ENCODE peak calls at places on chromosomes 16 and 17, in ten cellular contexts. One of them, this sample, is unnamed.

GRCh38 chr16:66416136-66416535 is 11.0 kb upstream of the BEAN1 start:
- DNase-seq in ascending aorta: no peak
- DNase-seq in AG04449: no peak
- DNase-seq in AG10803: peak; percentile 12
- DNase-seq in astrocyte of the spinal cord: no peak
- DNase-seq in iPS DF 6.9: no peak
- DNase-seq in RWPE2: no peak
- DNase-seq in PC-9: peak; percentile 44
- DNase-seq in hepatocyte: no peak
- DNase-seq in thoracic aorta: no peak
- DNase-seq in this sample: no peak

GRCh38 chr16:3012246-3012645 is 477 bp upstream of the CLDN9 start:
- DNase-seq in ascending aorta: no peak
- DNase-seq in AG04449: no peak
- DNase-seq in AG10803: no peak
- DNase-seq in astrocyte of the spinal cord: no peak
- DNase-seq in iPS DF 6.9: no peak
- DNase-seq in RWPE2: no peak
- DNase-seq in PC-9: no peak
- DNase-seq in hepatocyte: peak; percentile 61
- DNase-seq in thoracic aorta: no peak
- DNase-seq in this sample: no peak

GRCh38 chr17:29622337-29623282 is at the start of gene CORO6:
- DNase-seq in ascending aorta: no peak
- DNase-seq in AG04449: no peak
- DNase-seq in AG10803: peak; percentile 38
- DNase-seq in astrocyte of the spinal cord: peak; percentile 32
- DNase-seq in iPS DF 6.9: no peak
- DNase-seq in RWPE2: no peak
- DNase-seq in PC-9: no peak
- DNase-seq in hepatocyte: peak; percentile 78
- DNase-seq in thoracic aorta: no peak
- DNase-seq in this sample: no peak

GRCh38 chr16:12157510-12158093 is 181.1 kb downstream of the SNX29 start:
- DNase-seq in ascending aorta: no peak
- DNase-seq in AG04449: peak; percentile 44
- DNase-seq in AG10803: peak; percentile 82
- DNase-seq in astrocyte of the spinal cord: peak; percentile 42
- DNase-seq in iPS DF 6.9: no peak
- DNase-seq in RWPE2: no peak
- DNase-seq in PC-9: peak; percentile 50
- DNase-seq in hepatocyte: no peak
- DNase-seq in thoracic aorta: no peak
- DNase-seq in this sample: no peak

GRCh38 chr17:79800325-79801155 is 3.7 kb upstream of the CBX8 start:
- DNase-seq in ascending aorta: no peak
- DNase-seq in AG04449: no peak
- DNase-seq in AG10803: peak; percentile 48
- DNase-seq in astrocyte of the spinal cord: peak; percentile 69
- DNase-seq in iPS DF 6.9: no peak
- DNase-seq in RWPE2: no peak
- DNase-seq in PC-9: peak; percentile 43
- DNase-seq in hepatocyte: peak; percentile 76
- DNase-seq in thoracic aorta: no peak
- DNase-seq in this sample: no peak

GRCh38 chr16:23578096-23578830 is 17.9 kb downstream of the NDUFAB1 start:
- DNase-seq in ascending aorta: no peak
- DNase-seq in AG04449: no peak
- DNase-seq in AG10803: peak; percentile 30
- DNase-seq in astrocyte of the spinal cord: no peak
- DNase-seq in iPS DF 6.9: no peak
- DNase-seq in RWPE2: no peak
- DNase-seq in PC-9: no peak
- DNase-seq in hepatocyte: no peak
- DNase-seq in thoracic aorta: no peak
- DNase-seq in this sample: no peak

GRCh38 chr17:302300-302698 is 50.3 kb downstream of the RPH3AL start:
- DNase-seq in ascending aorta: no peak
- DNase-seq in AG04449: no peak
- DNase-seq in AG10803: no peak
- DNase-seq in astrocyte of the spinal cord: no peak
- DNase-seq in iPS DF 6.9: no peak
- DNase-seq in RWPE2: no peak
- DNase-seq in PC-9: peak; percentile 9
- DNase-seq in hepatocyte: peak; percentile 74
- DNase-seq in thoracic aorta: no peak
- DNase-seq in this sample: no peak

GRCh38 chr17:7893226-7893880 is 4.8 kb downstream of the CHD3 start:
- DNase-seq in ascending aorta: no peak
- DNase-seq in AG04449: no peak
- DNase-seq in AG10803: no peak
- DNase-seq in astrocyte of the spinal cord: no peak
- DNase-seq in iPS DF 6.9: no peak
- DNase-seq in RWPE2: no peak
- DNase-seq in PC-9: no peak
- DNase-seq in hepatocyte: no peak
- DNase-seq in thoracic aorta: no peak
- DNase-seq in this sample: no peak

GRCh38 chr17:27668488-27668823 is 37.5 kb downstream of the LGALS9 start:
- DNase-seq in ascending aorta: no peak
- DNase-seq in AG04449: no peak
- DNase-seq in AG10803: no peak
- DNase-seq in astrocyte of the spinal cord: no peak
- DNase-seq in iPS DF 6.9: no peak
- DNase-seq in RWPE2: no peak
- DNase-seq in PC-9: no peak
- DNase-seq in hepatocyte: no peak
- DNase-seq in thoracic aorta: no peak
- DNase-seq in this sample: no peak

GRCh38 chr16:80718480-80719220 is 85.7 kb downstream of the CDYL2 start:
- DNase-seq in ascending aorta: no peak
- DNase-seq in AG04449: no peak
- DNase-seq in AG10803: peak; percentile 38
- DNase-seq in astrocyte of the spinal cord: peak; percentile 58
- DNase-seq in iPS DF 6.9: no peak
- DNase-seq in RWPE2: peak; percentile 67
- DNase-seq in PC-9: peak; percentile 40
- DNase-seq in hepatocyte: no peak
- DNase-seq in thoracic aorta: no peak
- DNase-seq in this sample: peak; percentile 64

GRCh38 chr16:85627835-85628556 is 14.9 kb downstream of the GSE1 start:
- DNase-seq in ascending aorta: no peak
- DNase-seq in AG04449: no peak
- DNase-seq in AG10803: no peak
- DNase-seq in astrocyte of the spinal cord: no peak
- DNase-seq in iPS DF 6.9: no peak
- DNase-seq in RWPE2: no peak
- DNase-seq in PC-9: no peak
- DNase-seq in hepatocyte: no peak
- DNase-seq in thoracic aorta: no peak
- DNase-seq in this sample: no peak
- H3K4me3 ChIP-seq in ascending aorta: no peak overlapping the region
- H3K4me3 ChIP-seq in AG04449: no peak overlapping the region
- H3K4me3 ChIP-seq in AG10803: no peak overlapping the region
- H3K4me3 ChIP-seq in astrocyte of the spinal cord: no peak overlapping the region
- H3K4me3 ChIP-seq in iPS DF 6.9: no peak overlapping the region
- H3K4me3 ChIP-seq in RWPE2: no peak overlapping the region
- H3K4me3 ChIP-seq in PC-9: no peak overlapping the region
- H3K4me3 ChIP-seq in hepatocyte: no peak overlapping the region
- H3K4me3 ChIP-seq in thoracic aorta: no peak overlapping the region
- H3K4me3 ChIP-seq in this sample: no peak overlapping the region

GRCh38 chr17:44004077-44004760 is at the start of gene NAGS:
- DNase-seq in ascending aorta: no peak
- DNase-seq in AG04449: no peak
- DNase-seq in AG10803: no peak
- DNase-seq in astrocyte of the spinal cord: peak; percentile 45
- DNase-seq in iPS DF 6.9: no peak
- DNase-seq in RWPE2: no peak
- DNase-seq in PC-9: no peak
- DNase-seq in hepatocyte: peak; percentile 62
- DNase-seq in thoracic aorta: no peak
- DNase-seq in this sample: no peak
- H3K4me3 ChIP-seq in ascending aorta: peak within 1 kb of the TSS; percentile 67
- H3K4me3 ChIP-seq in AG04449: peak within 1 kb of the TSS; percentile 10
- H3K4me3 ChIP-seq in AG10803: peak within 1 kb of the TSS; percentile 26
- H3K4me3 ChIP-seq in astrocyte of the spinal cord: peak within 1 kb of the TSS; percentile 67
- H3K4me3 ChIP-seq in iPS DF 6.9: peak within 1 kb of the TSS; percentile 55
- H3K4me3 ChIP-seq in RWPE2: peak within 1 kb of the TSS; percentile 47
- H3K4me3 ChIP-seq in PC-9: no peak within 1 kb of the TSS
- H3K4me3 ChIP-seq in hepatocyte: peak within 1 kb of the TSS; percentile 27
- H3K4me3 ChIP-seq in thoracic aorta: peak within 1 kb of the TSS; percentile 90
- H3K4me3 ChIP-seq in this sample: peak within 1 kb of the TSS; percentile 63

GRCh38 chr16:21233521-21234150 is at the start of gene ANKS4B:
- DNase-seq in ascending aorta: no peak
- DNase-seq in AG04449: no peak
- DNase-seq in AG10803: no peak
- DNase-seq in astrocyte of the spinal cord: no peak
- DNase-seq in iPS DF 6.9: no peak
- DNase-seq in RWPE2: no peak
- DNase-seq in PC-9: no peak
- DNase-seq in hepatocyte: peak; percentile 74
- DNase-seq in thoracic aorta: no peak
- DNase-seq in this sample: no peak

GRCh38 chr16:21236831-21237230 is 3.3 kb downstream of the ANKS4B start:
- DNase-seq in ascending aorta: no peak
- DNase-seq in AG04449: no peak
- DNase-seq in AG10803: no peak
- DNase-seq in astrocyte of the spinal cord: no peak
- DNase-seq in iPS DF 6.9: no peak
- DNase-seq in RWPE2: no peak
- DNase-seq in PC-9: no peak
- DNase-seq in hepatocyte: no peak
- DNase-seq in thoracic aorta: no peak
- DNase-seq in this sample: no peak

GRCh38 chr16:21239646-21240045 is 6.1 kb downstream of the ANKS4B start:
- DNase-seq in ascending aorta: no peak
- DNase-seq in AG04449: no peak
- DNase-seq in AG10803: no peak
- DNase-seq in astrocyte of the spinal cord: no peak
- DNase-seq in iPS DF 6.9: no peak
- DNase-seq in RWPE2: no peak
- DNase-seq in PC-9: no peak
- DNase-seq in hepatocyte: no peak
- DNase-seq in thoracic aorta: no peak
- DNase-seq in this sample: no peak

GRCh38 chr16:21233045-21233520 is 416 bp upstream of the ANKS4B start:
- DNase-seq in ascending aorta: no peak
- DNase-seq in AG04449: no peak
- DNase-seq in AG10803: no peak
- DNase-seq in astrocyte of the spinal cord: no peak
- DNase-seq in iPS DF 6.9: no peak
- DNase-seq in RWPE2: no peak
- DNase-seq in PC-9: no peak
- DNase-seq in hepatocyte: no peak
- DNase-seq in thoracic aorta: no peak
- DNase-seq in this sample: no peak

DNA sequence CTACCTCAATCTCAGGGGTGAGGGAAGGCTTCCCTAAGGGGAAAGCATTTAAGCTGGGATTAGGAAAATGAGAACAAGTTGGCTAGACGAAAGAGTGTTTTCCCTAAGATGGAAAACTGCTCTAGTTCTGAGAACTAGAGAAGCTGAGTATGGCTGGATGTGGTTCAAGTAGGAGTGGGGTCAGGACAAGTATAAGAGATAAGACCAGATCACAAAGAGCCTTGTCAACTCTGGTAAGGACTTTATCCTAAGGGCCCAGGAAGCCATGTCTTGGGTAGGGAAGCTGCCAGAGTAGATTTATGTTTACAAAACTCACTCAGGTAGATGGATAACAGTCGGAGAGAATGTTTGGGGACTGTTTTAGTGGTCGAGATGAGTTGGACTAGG is 1.7 kb downstream of the ANKS4B start:
- DNase-seq in ascending aorta: no peak
- DNase-seq in AG04449: no peak
- DNase-seq in AG10803: no peak
- DNase-seq in astrocyte of the spinal cord: no peak
- DNase-seq in iPS DF 6.9: no peak
- DNase-seq in RWPE2: no peak
- DNase-seq in PC-9: no peak
- DNase-seq in hepatocyte: no peak
- DNase-seq in thoracic aorta: no peak
- DNase-seq in this sample: no peak
- H3K4me3 ChIP-seq in ascending aorta: no peak overlapping the region
- H3K4me3 ChIP-seq in AG04449: no peak overlapping the region
- H3K4me3 ChIP-seq in AG10803: no peak overlapping the region
- H3K4me3 ChIP-seq in astrocyte of the spinal cord: no peak overlapping the region
- H3K4me3 ChIP-seq in iPS DF 6.9: no peak overlapping the region
- H3K4me3 ChIP-seq in RWPE2: no peak overlapping the region
- H3K4me3 ChIP-seq in PC-9: no peak overlapping the region
- H3K4me3 ChIP-seq in hepatocyte: no peak overlapping the region
- H3K4me3 ChIP-seq in thoracic aorta: no peak overlapping the region
- H3K4me3 ChIP-seq in this sample: no peak overlapping the region

GRCh38 chr16:10065014-10065413 is 117.2 kb downstream of the GRIN2A start:
- DNase-seq in ascending aorta: no peak
- DNase-seq in AG04449: no peak
- DNase-seq in AG10803: no peak
- DNase-seq in astrocyte of the spinal cord: no peak
- DNase-seq in iPS DF 6.9: no peak
- DNase-seq in RWPE2: no peak
- DNase-seq in PC-9: no peak
- DNase-seq in hepatocyte: no peak
- DNase-seq in thoracic aorta: no peak
- DNase-seq in this sample: no peak
- H3K4me3 ChIP-seq in ascending aorta: no peak overlapping the region
- H3K4me3 ChIP-seq in AG04449: no peak overlapping the region
- H3K4me3 ChIP-seq in AG10803: no peak overlapping the region
- H3K4me3 ChIP-seq in astrocyte of the spinal cord: no peak overlapping the region
- H3K4me3 ChIP-seq in iPS DF 6.9: no peak overlapping the region
- H3K4me3 ChIP-seq in RWPE2: no peak overlapping the region
- H3K4me3 ChIP-seq in PC-9: no peak overlapping the region
- H3K4me3 ChIP-seq in hepatocyte: no peak overlapping the region
- H3K4me3 ChIP-seq in thoracic aorta: no peak overlapping the region
- H3K4me3 ChIP-seq in this sample: no peak overlapping the region

This sample was measured in skeletal muscle cell.